ENCODE peak calls at places on chromosomes 6 and 20, in seven cellular contexts. E is GM03348; V is GM23338; S is effector CD4-positive, alpha-beta T cell; F is stimulated activated CD4-positive, alpha-beta T cell treated with anti-CD3 and anti-CD28 coated beads, Interleukin-15, amount 100 ng/mL, for 1 hour; J is central memory CD4-positive, alpha-beta T cell; A is NCI-H1105 treated with DMSO at 0.1 percent for 48 hours. G is an unnamed sample.

GRCh38 chr20:32464401-32465091 is 106.4 kb downstream of the ASXL1 start:
- DNase-seq in S (no peak), A (no peak), F (no peak), V (no peak), E (no peak), J (no peak), G (no peak)

GRCh38 chr20:44615876-44616603 is 33.7 kb downstream of the PKIG start:
- DNase-seq in F (no peak), J (no peak), V (peak; percentile 26), E (no peak), A (no peak), S (no peak), G (no peak)

GRCh38 chr6:149834513-149835481 is 29.4 kb downstream of the LRP11 start:
- DNase-seq in F (peak; percentile 48), E (peak; percentile 67), S (peak; percentile 67), A (peak; percentile 53), V (peak; percentile 81), J (peak; percentile 65), G (no peak)

GRCh38 chr6:166619912-166620311 is 7.1 kb downstream of the RPS6KA2 start:
- DNase-seq in F (no peak), J (no peak), S (no peak), V (no peak), A (no peak), E (peak; percentile 81), G (no peak)

GRCh38 chr6:142853244-142854180 is 91.5 kb downstream of the HIVEP2 start:
- DNase-seq in S (no peak), J (no peak), V (peak; percentile 26), A (no peak), F (no peak), E (no peak), G (no peak)

GRCh38 chr6:113050010-113050893 is 703.1 kb downstream of the RFPL4B start:
- DNase-seq in A (no peak), J (no peak), S (no peak), E (peak; percentile 27), V (peak; percentile 28), F (no peak), G (no peak)

GRCh38 chr6:53919881-53920360 is 125.1 kb downstream of the LRRC1 start:
- DNase-seq in E (no peak), J (no peak), F (no peak), S (no peak), V (no peak), A (no peak), G (no peak)

GRCh38 chr20:50425076-50425475 is 85.1 kb upstream of the PTPN1 start:
- DNase-seq in V (no peak), J (no peak), A (no peak), E (no peak), F (no peak), S (no peak), G (no peak)

GRCh38 chr6:151914475-151914874 is 107.0 kb downstream of the ESR1 start:
- DNase-seq in F (no peak), J (no peak), A (no peak), V (peak; percentile 8), S (no peak), E (no peak), G (no peak)

GRCh38 chr20:55160996-55161395 is 685.6 kb downstream of the DOK5 start:
- DNase-seq in J (no peak), E (no peak), S (no peak), A (no peak), F (no peak), V (no peak), G (no peak)

GRCh38 chr6:66478705-66479104 is 771.7 kb upstream of the EYS start:
- DNase-seq in J (no peak), V (no peak), E (no peak), A (no peak), F (no peak), S (no peak), G (peak; percentile 12)

GRCh38 chr6:56649782-56650181 is 7.1 kb upstream of the DST start:
- DNase-seq in S (no peak), J (no peak), V (no peak), F (no peak), A (no peak), E (no peak), G (no peak)

GRCh38 chr20:57124800-57125399 is 141.5 kb downstream of the BMP7 start:
- DNase-seq in S (no peak), E (no peak), V (no peak), F (no peak), J (no peak), A (no peak), G (peak; percentile 5)

GRCh38 chr6:127114214-127114613 is 4.3 kb upstream of the RSPO3 start:
- DNase-seq in J (no peak), E (no peak), V (no peak), S (no peak), A (no peak), F (no peak), G (no peak)

GRCh38 chr6:170151235-170152110 is 139.4 kb downstream of the DLL1 start:
- DNase-seq in V (no peak), F (no peak), J (no peak), S (no peak), A (no peak), E (no peak), G (no peak)

G was measured in COR-L47.